ENCODE peak calls at places on chromosomes 5 and 9, in four cellular contexts. One of them, this sample, is unnamed.

GRCh38 chr9:111431684-111432083 is 52.5 kb downstream of the ECPAS start:
- DNase-seq in tibial artery: no peak
- DNase-seq in heart left ventricle: no peak
- DNase-seq in fibroblast of lung: peak; percentile 25
- DNase-seq in this sample: no peak

GRCh38 chr9:17005085-17005484 is 129.8 kb upstream of the CNTLN start:
- DNase-seq in tibial artery: peak; percentile 72
- DNase-seq in heart left ventricle: peak; percentile 33
- DNase-seq in fibroblast of lung: peak; percentile 47
- DNase-seq in this sample: no peak

GRCh38 chr5:19322716-19323485 is 665.1 kb downstream of the CDH18 start:
- DNase-seq in tibial artery: no peak
- DNase-seq in heart left ventricle: no peak
- DNase-seq in fibroblast of lung: peak; percentile 74
- DNase-seq in this sample: no peak

GRCh38 chr5:102903074-102903871 is 148.2 kb downstream of the PAM start:
- DNase-seq in tibial artery: no peak
- DNase-seq in heart left ventricle: no peak
- DNase-seq in fibroblast of lung: peak; percentile 66
- DNase-seq in this sample: no peak

GRCh38 chr9:137339045-137339444 is 37.0 kb upstream of the NRARP start:
- DNase-seq in tibial artery: no peak
- DNase-seq in heart left ventricle: no peak
- DNase-seq in fibroblast of lung: peak; percentile 47
- DNase-seq in this sample: no peak

GRCh38 chr5:124519396-124519795 is 227.0 kb downstream of the ZNF608 start:
- DNase-seq in tibial artery: peak; percentile 70
- DNase-seq in heart left ventricle: no peak
- DNase-seq in fibroblast of lung: peak; percentile 90
- DNase-seq in this sample: no peak

GRCh38 chr9:1454980-1455367 is 404.8 kb downstream of the DMRT2 start:
- DNase-seq in tibial artery: no peak
- DNase-seq in heart left ventricle: no peak
- DNase-seq in fibroblast of lung: no peak
- DNase-seq in this sample: peak; percentile 28

GRCh38 chr5:156096259-156096658 is 230.7 kb upstream of the SGCD start:
- DNase-seq in tibial artery: no peak
- DNase-seq in heart left ventricle: no peak
- DNase-seq in fibroblast of lung: peak; percentile 78
- DNase-seq in this sample: no peak

GRCh38 chr9:137482094-137482781 is 23.1 kb upstream of the NSMF start:
- DNase-seq in tibial artery: peak; percentile 80
- DNase-seq in heart left ventricle: peak; percentile 50
- DNase-seq in fibroblast of lung: peak; percentile 83
- DNase-seq in this sample: no peak

GRCh38 chr5:77211013-77211690 is 672 bp downstream of the PDE8B start:
- DNase-seq in tibial artery: no peak
- DNase-seq in heart left ventricle: no peak
- DNase-seq in fibroblast of lung: peak; percentile 5
- DNase-seq in this sample: no peak

GRCh38 chr5:164614707-164615106 is 1109.3 kb downstream of the MAT2B start:
- DNase-seq in tibial artery: no peak
- DNase-seq in heart left ventricle: no peak
- DNase-seq in fibroblast of lung: no peak
- DNase-seq in this sample: no peak

GRCh38 chr5:103894882-103895281 is 332.3 kb upstream of the NUDT12 start:
- DNase-seq in tibial artery: no peak
- DNase-seq in heart left ventricle: no peak
- DNase-seq in fibroblast of lung: peak; percentile 44
- DNase-seq in this sample: no peak

GRCh38 chr5:77437194-77437593 is 54.9 kb downstream of the WDR41 start:
- DNase-seq in tibial artery: no peak
- DNase-seq in heart left ventricle: no peak
- DNase-seq in fibroblast of lung: no peak
- DNase-seq in this sample: no peak

GRCh38 chr5:177444106-177445051 is 2.2 kb upstream of the PRR7 start:
- DNase-seq in tibial artery: no peak
- DNase-seq in heart left ventricle: no peak
- DNase-seq in fibroblast of lung: no peak
- DNase-seq in this sample: no peak

GRCh38 chr9:5288591-5288990 is 15.9 kb downstream of the RLN2 start:
- DNase-seq in tibial artery: no peak
- DNase-seq in heart left ventricle: no peak
- DNase-seq in fibroblast of lung: peak; percentile 32
- DNase-seq in this sample: no peak

GRCh38 chr5:137215261-137215660 is 283.9 kb downstream of the SPOCK1 start:
- DNase-seq in tibial artery: no peak
- DNase-seq in heart left ventricle: no peak
- DNase-seq in fibroblast of lung: peak; percentile 58
- DNase-seq in this sample: no peak

GRCh38 chr5:133801955-133802751 is 166.3 kb downstream of the C5orf15 start:
- DNase-seq in tibial artery: no peak
- DNase-seq in heart left ventricle: peak; percentile 78
- DNase-seq in fibroblast of lung: peak; percentile 57
- DNase-seq in this sample: no peak

GRCh38 chr5:133387621-133388020 is 224.7 kb downstream of the FSTL4 start:
- DNase-seq in tibial artery: peak; percentile 24
- DNase-seq in heart left ventricle: no peak
- DNase-seq in fibroblast of lung: no peak
- DNase-seq in this sample: no peak

GRCh38 chr5:12704955-12705354 is 800.7 kb upstream of the CTNND2 start:
- DNase-seq in tibial artery: no peak
- DNase-seq in heart left ventricle: no peak
- DNase-seq in fibroblast of lung: peak; percentile 1
- DNase-seq in this sample: no peak

GRCh38 chr5:176748967-176749935 is 61.1 kb upstream of the UNC5A start:
- DNase-seq in tibial artery: no peak
- DNase-seq in heart left ventricle: no peak
- DNase-seq in fibroblast of lung: no peak
- DNase-seq in this sample: no peak

GRCh38 chr5:132653716-132654115 is 4.3 kb upstream of the IL13 start:
- DNase-seq in tibial artery: no peak
- DNase-seq in heart left ventricle: no peak
- DNase-seq in fibroblast of lung: no peak
- DNase-seq in this sample: no peak

GRCh38 chr5:133797167-133797566 is 171.3 kb downstream of the C5orf15 start:
- DNase-seq in tibial artery: no peak
- DNase-seq in heart left ventricle: no peak
- DNase-seq in fibroblast of lung: peak; percentile 70
- DNase-seq in this sample: no peak

GRCh38 chr5:113487779-113488644 is at the start of gene MCC:
- DNase-seq in tibial artery: peak; percentile 77
- DNase-seq in heart left ventricle: peak; percentile 89
- DNase-seq in fibroblast of lung: peak; percentile 95
- DNase-seq in this sample: peak; percentile 61

GRCh38 chr5:111384220-111384619 is 128.1 kb downstream of the STARD4 start:
- DNase-seq in tibial artery: no peak
- DNase-seq in heart left ventricle: no peak
- DNase-seq in fibroblast of lung: peak; percentile 24
- DNase-seq in this sample: no peak

GRCh38 chr5:66436721-66437120 is 159.5 kb upstream of the MAST4 start:
- DNase-seq in tibial artery: no peak
- DNase-seq in heart left ventricle: peak; percentile 45
- DNase-seq in fibroblast of lung: no peak
- DNase-seq in this sample: no peak

GRCh38 chr9:18208166-18209059 is 265.5 kb upstream of the ADAMTSL1 start:
- DNase-seq in tibial artery: no peak
- DNase-seq in heart left ventricle: peak; percentile 26
- DNase-seq in fibroblast of lung: peak; percentile 10
- DNase-seq in this sample: peak; percentile 42

GRCh38 chr9:112005939-112006338 is 109.3 kb downstream of the UGCG start:
- DNase-seq in tibial artery: no peak
- DNase-seq in heart left ventricle: no peak
- DNase-seq in fibroblast of lung: no peak
- DNase-seq in this sample: no peak

GRCh38 chr5:132280371-132281240 is 13.6 kb upstream of the SLC22A4 start:
- DNase-seq in tibial artery: no peak
- DNase-seq in heart left ventricle: no peak
- DNase-seq in fibroblast of lung: no peak
- DNase-seq in this sample: no peak

GRCh38 chr9:22053178-22053577 is 44.1 kb upstream of the CDKN2B start:
- DNase-seq in tibial artery: no peak
- DNase-seq in heart left ventricle: no peak
- DNase-seq in fibroblast of lung: no peak
- DNase-seq in this sample: no peak

GRCh38 chr9:22052376-22052945 is 43.4 kb upstream of the CDKN2B start:
- DNase-seq in tibial artery: no peak
- DNase-seq in heart left ventricle: no peak
- DNase-seq in fibroblast of lung: peak; percentile 100
- DNase-seq in this sample: no peak

GRCh38 chr9:22055090-22055489 is 46.0 kb upstream of the CDKN2B start:
- DNase-seq in tibial artery: no peak
- DNase-seq in heart left ventricle: no peak
- DNase-seq in fibroblast of lung: no peak
- DNase-seq in this sample: no peak

GRCh38 chr9:22054529-22054928 is 45.4 kb upstream of the CDKN2B start:
- DNase-seq in tibial artery: no peak
- DNase-seq in heart left ventricle: no peak
- DNase-seq in fibroblast of lung: no peak
- DNase-seq in this sample: no peak

DNA sequence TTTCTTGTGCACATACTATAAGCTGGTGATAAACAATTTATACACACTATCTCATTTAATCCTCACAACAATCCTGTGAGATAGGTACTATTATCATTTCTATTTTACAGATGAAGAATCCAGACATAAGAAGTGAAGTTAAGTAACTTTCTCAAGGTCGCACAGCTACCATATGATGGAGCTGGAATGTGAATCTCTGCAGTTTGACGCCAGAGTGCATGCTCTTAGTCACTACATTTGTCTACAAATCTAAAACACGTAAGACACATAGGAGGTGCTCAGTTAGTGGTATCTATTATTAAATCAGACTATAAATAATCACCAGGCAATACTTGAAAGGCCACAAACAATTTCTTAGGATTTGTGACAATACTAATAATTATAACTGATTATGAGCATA is 45.0 kb upstream of the CDKN2B start:
- DNase-seq in tibial artery: no peak
- DNase-seq in heart left ventricle: no peak
- DNase-seq in fibroblast of lung: no peak
- DNase-seq in this sample: no peak
- H3K27ac ChIP-seq in tibial artery: no peak overlapping the region
- H3K27ac ChIP-seq in heart left ventricle: no peak overlapping the region
- H3K27ac ChIP-seq in fibroblast of lung: no peak overlapping the region
- H3K27ac ChIP-seq in this sample: no peak overlapping the region

DNA sequence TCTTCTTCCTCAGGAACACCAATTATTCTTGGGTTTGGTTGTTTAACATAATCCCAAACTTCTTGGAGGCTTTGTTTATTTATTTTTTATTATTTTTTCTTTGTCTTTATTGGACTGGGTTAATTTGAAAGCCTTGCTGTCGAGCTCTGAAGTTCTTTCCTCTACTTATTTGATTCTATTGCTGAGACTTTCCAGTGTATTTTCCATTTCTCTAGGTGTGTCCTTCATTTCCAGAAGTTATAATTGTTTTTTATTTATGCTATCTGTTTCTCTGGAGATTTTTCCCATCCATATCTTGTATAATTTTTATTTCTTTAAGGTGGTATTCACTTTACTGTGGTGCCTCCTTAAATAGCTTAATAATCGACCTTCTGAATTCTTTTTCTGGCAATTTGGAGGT is 8.8 kb upstream of the RIOK2 start:
- DNase-seq in tibial artery: no peak
- DNase-seq in heart left ventricle: no peak
- DNase-seq in fibroblast of lung: no peak
- DNase-seq in this sample: no peak
- H3K9me3 ChIP-seq in tibial artery: no peaks in the 10 kb centered on the region
- H3K9me3 ChIP-seq in heart left ventricle: peaks cover 16% of the 10 kb centered on the region
- H3K9me3 ChIP-seq in fibroblast of lung: no peaks in the 10 kb centered on the region
- H3K9me3 ChIP-seq in this sample: no peaks in the 10 kb centered on the region

DNA sequence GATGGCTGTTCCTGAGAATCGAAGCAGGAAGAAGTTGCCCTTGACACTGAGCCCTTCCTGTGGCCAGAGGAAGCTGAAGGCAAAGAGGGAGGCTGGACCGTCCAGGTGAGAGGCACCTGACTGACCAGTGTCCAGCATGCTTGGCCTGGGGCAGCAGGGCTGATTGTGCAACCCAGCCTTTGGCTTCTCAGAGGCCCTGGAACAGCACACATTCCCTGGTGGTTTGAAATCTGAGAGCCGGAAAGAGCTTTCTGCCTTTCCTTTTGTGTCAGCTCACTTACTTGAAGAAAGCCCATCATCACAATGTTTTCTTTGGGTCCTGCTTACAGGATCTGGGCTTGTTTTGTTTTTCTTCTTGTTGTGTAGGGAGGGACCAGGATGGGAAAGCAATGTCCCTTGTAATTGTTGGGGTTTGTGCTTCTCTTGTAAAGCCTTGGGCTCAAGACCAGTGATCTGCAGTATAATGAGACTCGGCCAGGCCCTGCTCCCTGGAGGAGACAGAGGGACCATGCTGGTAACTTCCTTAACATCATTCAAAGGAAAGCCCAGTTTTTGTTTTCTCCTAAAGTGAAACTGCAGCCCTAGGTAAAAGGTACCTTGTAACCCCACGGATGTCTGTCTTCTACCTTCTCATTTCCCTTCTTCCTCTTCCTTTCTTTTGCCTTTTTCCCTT is 213.7 kb downstream of the NXNL2 start:
- DNase-seq in tibial artery: peak; percentile 85
- DNase-seq in heart left ventricle: peak; percentile 68
- DNase-seq in fibroblast of lung: peak; percentile 69
- DNase-seq in this sample: peak; percentile 58
- H3K27ac ChIP-seq in tibial artery: peak overlapping the region; percentile 56
- H3K27ac ChIP-seq in heart left ventricle: peak overlapping the region; percentile 58
- H3K27ac ChIP-seq in fibroblast of lung: no peak overlapping the region
- H3K27ac ChIP-seq in this sample: no peak overlapping the region

DNA sequence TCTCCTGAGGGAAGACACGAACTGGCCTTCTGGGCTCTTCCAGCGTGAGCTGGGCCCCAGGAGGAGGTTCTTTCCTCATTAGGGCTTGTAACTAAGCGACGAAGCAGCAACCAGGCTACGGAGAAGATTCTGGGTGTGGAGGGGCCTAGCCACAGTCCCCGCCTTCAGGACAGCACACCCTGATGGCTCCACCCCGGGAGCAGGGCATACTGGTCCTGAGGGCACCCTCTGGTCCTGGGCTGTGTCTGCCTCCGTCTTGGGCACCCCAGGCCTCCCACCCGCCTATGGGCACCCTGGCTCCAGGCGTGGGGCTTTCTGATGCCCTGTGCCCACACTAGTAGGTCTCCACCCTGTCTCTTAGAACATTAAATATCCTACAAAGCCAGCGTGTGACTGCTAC is 136.4 kb downstream of the OLFM1 start:
- DNase-seq in tibial artery: no peak
- DNase-seq in heart left ventricle: peak; percentile 4
- DNase-seq in fibroblast of lung: no peak
- DNase-seq in this sample: no peak
- H3K9me3 ChIP-seq in tibial artery: no peaks in the 10 kb centered on the region
- H3K9me3 ChIP-seq in heart left ventricle: no peaks in the 10 kb centered on the region
- H3K9me3 ChIP-seq in fibroblast of lung: peaks cover 11% of the 10 kb centered on the region
- H3K9me3 ChIP-seq in this sample: no peaks in the 10 kb centered on the region

GRCh38 chr9:107212613-107213012 is 70.5 kb upstream of the RAD23B start:
- DNase-seq in tibial artery: no peak
- DNase-seq in heart left ventricle: no peak
- DNase-seq in fibroblast of lung: no peak
- DNase-seq in this sample: no peak
- H3K27ac ChIP-seq in tibial artery: no peak overlapping the region
- H3K27ac ChIP-seq in heart left ventricle: no peak overlapping the region
- H3K27ac ChIP-seq in fibroblast of lung: no peak overlapping the region
- H3K27ac ChIP-seq in this sample: no peak overlapping the region